ENCODE peak calls at places on chromosomes 5 and 9, in ten cellular contexts. L is cortex of kidney; W is PC-3; S is heart left ventricle; T is stimulated activated CD8-positive, alpha-beta memory T cell treated with anti-CD3 and anti-CD28 coated beads, Interleukin-4, amount 100 ng/mL, for 1 hour; J is GF-D8; E is EL; Q is IMR-90; B is HS-5; X is midbrain. H is an unnamed sample.
A peak's percentile ranks its signal among the peaks of the same experiment; 100 is the strongest.

GRCh38 chr5:7779663-7780030 is 71.3 kb downstream of the CFAP90 start:
- DNase-seq in L (no peak), W (no peak), S (no peak), T (no peak), J (no peak), E (no peak), Q (no peak), B (no peak), X (no peak), H (no peak)

GRCh38 chr5:73867344-73868335 is 241.6 kb downstream of the ARHGEF28 start:
- DNase-seq in L (no peak), W (no peak), S (no peak), T (no peak), J (no peak), E (peak; percentile 41), Q (peak; percentile 68), B (no peak), X (no peak), H (no peak)

GRCh38 chr5:53211799-53212198 is 102.2 kb upstream of the MOCS2 start:
- DNase-seq in L (no peak), W (peak; percentile 72), S (no peak), T (no peak), J (no peak), E (peak; percentile 84), Q (peak; percentile 85), B (peak; percentile 56), X (no peak), H (no peak)

GRCh38 chr9:127776195-127776918 is 2.1 kb downstream of the SH2D3C start:
- DNase-seq in L (no peak), W (no peak), S (no peak), T (peak; percentile 53), J (peak; percentile 66), E (no peak), Q (no peak), B (no peak), X (no peak), H (peak; percentile 60)

GRCh38 chr9:71518045-71518888 is 250.0 kb downstream of the CEMIP2 start:
- DNase-seq in L (no peak), W (no peak), S (no peak), T (no peak), J (peak; percentile 3), E (no peak), Q (no peak), B (no peak), X (no peak), H (no peak)

GRCh38 chr5:88663793-88664216 is 219.2 kb downstream of the MEF2C start:
- DNase-seq in L (no peak), W (no peak), S (no peak), T (no peak), J (no peak), E (no peak), Q (no peak), B (no peak), X (no peak), H (no peak)

GRCh38 chr9:16689352-16689938 is 181.0 kb downstream of the BNC2 start:
- DNase-seq in L (no peak), W (peak; percentile 19), S (no peak), T (no peak), J (no peak), E (no peak), Q (peak; percentile 39), B (no peak), X (no peak), H (no peak)

GRCh38 chr5:172364773-172365172 is 81.2 kb upstream of the UBTD2 start:
- DNase-seq in L (no peak), W (no peak), S (no peak), T (no peak), J (no peak), E (no peak), Q (no peak), B (no peak), X (peak; percentile 71), H (no peak)

GRCh38 chr5:137146402-137146889 is 352.7 kb downstream of the SPOCK1 start:
- DNase-seq in L (no peak), W (peak; percentile 74), S (peak; percentile 68), T (no peak), J (no peak), E (peak; percentile 97), Q (peak; percentile 96), B (peak; percentile 95), X (peak; percentile 62), H (no peak)

GRCh38 chr9:93064392-93065124 is 6.1 kb downstream of the SUSD3 start:
- DNase-seq in L (no peak), W (no peak), S (no peak), T (peak; percentile 71), J (peak; percentile 88), E (no peak), Q (no peak), B (no peak), X (no peak), H (peak; percentile 83)

GRCh38 chr5:1010641-1011046 is 2.0 kb downstream of the NKD2 start:
- DNase-seq in L (no peak), W (no peak), S (peak; percentile 24), T (no peak), J (no peak), E (no peak), Q (no peak), B (no peak), X (no peak), H (no peak)

GRCh38 chr9:123996731-123997421 is 14.7 kb upstream of the LHX2 start:
- DNase-seq in L (no peak), W (no peak), S (no peak), T (no peak), J (no peak), E (peak; percentile 26), Q (no peak), B (no peak), X (no peak), H (no peak)

GRCh38 chr5:148979104-148979723 is 83.6 kb downstream of the SH3TC2 start:
- DNase-seq in L (no peak), W (peak; percentile 95), S (peak; percentile 72), T (no peak), J (no peak), E (no peak), Q (no peak), B (no peak), X (no peak), H (no peak)

GRCh38 chr5:58542709-58543108 is 40.2 kb upstream of the RAB3C start:
- DNase-seq in L (no peak), W (no peak), S (no peak), T (no peak), J (no peak), E (no peak), Q (no peak), B (no peak), X (no peak), H (no peak)

GRCh38 chr9:107778666-107779065 is 289.1 kb upstream of the KLF4 start:
- DNase-seq in L (no peak), W (no peak), S (no peak), T (no peak), J (no peak), E (no peak), Q (no peak), B (no peak), X (no peak), H (no peak)

GRCh38 chr5:763397-763796 is 21.1 kb downstream of the ZDHHC11B start:
- DNase-seq in L (no peak), W (no peak), S (no peak), T (no peak), J (no peak), E (no peak), Q (no peak), B (no peak), X (no peak), H (no peak)

GRCh38 chr9:2610985-2611384 is 10.6 kb upstream of the VLDLR start:
- DNase-seq in L (no peak), W (no peak), S (no peak), T (no peak), J (no peak), E (peak; percentile 49), Q (peak; percentile 41), B (no peak), X (no peak), H (no peak)

GRCh38 chr5:165161204-165161603 is 1655.8 kb downstream of the MAT2B start:
- DNase-seq in L (no peak), W (no peak), S (no peak), T (no peak), J (no peak), E (no peak), Q (no peak), B (no peak), X (no peak), H (no peak)

GRCh38 chr9:117783828-117784227 is 79.6 kb downstream of the TLR4 start:
- DNase-seq in L (no peak), W (no peak), S (no peak), T (no peak), J (no peak), E (no peak), Q (no peak), B (no peak), X (no peak), H (peak; percentile 1)

GRCh38 chr5:172454355-172455086 is at the start of gene SH3PXD2B:
- DNase-seq in L (no peak), W (peak; percentile 54), S (peak; percentile 75), T (no peak), J (no peak), E (peak; percentile 70), Q (no peak), B (no peak), X (peak; percentile 27), H (no peak)

GRCh38 chr9:86034863-86035734 is 64.3 kb downstream of the GOLM1 start:
- DNase-seq in L (no peak), W (peak; percentile 42), S (no peak), T (no peak), J (peak; percentile 25), E (peak; percentile 50), Q (peak; percentile 40), B (no peak), X (no peak), H (no peak)

GRCh38 chr5:141778211-141778610 is 96.2 kb upstream of the ARAP3 start:
- DNase-seq in L (no peak), W (no peak), S (no peak), T (no peak), J (no peak), E (peak; percentile 67), Q (peak; percentile 86), B (no peak), X (no peak), H (no peak)

GRCh38 chr5:92496545-92496944 is 1084.5 kb downstream of the NR2F1-AS1 start:
- DNase-seq in L (no peak), W (no peak), S (no peak), T (no peak), J (no peak), E (no peak), Q (no peak), B (no peak), X (no peak), H (no peak)